ENCODE peak calls at places on chromosome 20, in four cellular contexts. C is GM20000, D is NCI-H2171, V is NCI-H146. B is an unnamed sample.

GRCh38 chr20:18533978-18534644 is 26.4 kb downstream of the SEC23B start:
- DNase-seq in C (no peak), V (no peak), D (no peak), B (no peak)

GRCh38 chr20:4216142-4216735 is 200.9 kb upstream of the RNF24 start:
- DNase-seq in V (no peak), D (peak), C (no peak), B (no peak)

GRCh38 chr20:6450841-6451240 is 316.6 kb upstream of the BMP2 start:
- DNase-seq in V (no peak), D (no peak), C (no peak), B (no peak)

GRCh38 chr20:7585126-7585679 is 355.1 kb downstream of the HAO1 start:
- DNase-seq in C (no peak), D (no peak), V (peak), B (no peak)

GRCh38 chr20:58571341-58571941 is 56.2 kb upstream of the APCDD1L start:
- DNase-seq in D (no peak), C (no peak), V (no peak), B (no peak)

GRCh38 chr20:2462484-2462883 is 8.1 kb downstream of the SNRPB start:
- DNase-seq in V (no peak), C (no peak), D (no peak), B (no peak)

GRCh38 chr20:47669489-47669888 is 115.8 kb downstream of the SULF2 start:
- DNase-seq in D (no peak), C (no peak), V (no peak), B (no peak)

GRCh38 chr20:57749861-57750260 is 40.0 kb upstream of the PMEPA1 start:
- DNase-seq in D (no peak), C (no peak), V (no peak), B (no peak)

GRCh38 chr20:35300469-35301262 is 8.4 kb upstream of the FAM83C start:
- DNase-seq in D (no peak), V (no peak), C (no peak), B (no peak)

B was measured in choroid plexus epithelial cell.